ENCODE peak calls at places on chromosome 1, in seven cellular contexts. U, M, G, Y, C, B and O are unnamed samples.

GRCh38 chr1:116503535-116504307 is 67.1 kb downstream of the CD58 start:
- DNase-seq in U (peak), M (no peak), G (no peak), Y (peak), C (no peak), B (peak), O (no peak)

GRCh38 chr1:197776348-197777082 is 1.2 kb upstream of the DENND1B start:
- DNase-seq in U (peak), M (no peak), G (no peak), Y (no peak), C (peak), B (no peak), O (no peak)

GRCh38 chr1:15358565-15359133 is 51.0 kb upstream of the EFHD2 start:
- DNase-seq in U (no peak), M (no peak), G (no peak), Y (no peak), C (no peak), B (no peak), O (no peak)

GRCh38 chr1:67372136-67372535 is 58.1 kb downstream of the SERBP1 start:
- DNase-seq in U (no peak), M (no peak), G (no peak), Y (no peak), C (peak), B (no peak), O (no peak)

GRCh38 chr1:109272831-109273547 is 10.0 kb downstream of the PSRC1 start:
- DNase-seq in U (no peak), M (no peak), G (no peak), Y (no peak), C (no peak), B (no peak), O (no peak)

GRCh38 chr1:19476440-19477190 is 8.7 kb downstream of the CAPZB start:
- DNase-seq in U (peak), M (no peak), G (no peak), Y (no peak), C (peak), B (no peak), O (peak)

GRCh38 chr1:113191579-113192076 is 118.6 kb downstream of the LRIG2 start:
- DNase-seq in U (peak), M (no peak), G (no peak), Y (no peak), C (no peak), B (no peak), O (no peak)

GRCh38 chr1:91735266-91735845 is 150.6 kb downstream of the TGFBR3 start:
- DNase-seq in U (no peak), M (no peak), G (no peak), Y (no peak), C (no peak), B (no peak), O (no peak)

GRCh38 chr1:25609921-25610320 is 6.7 kb upstream of the MAN1C1 start:
- DNase-seq in U (peak), M (no peak), G (no peak), Y (peak), C (peak), B (no peak), O (no peak)

GRCh38 chr1:37761416-37762095 is 3.4 kb downstream of the EPHA10 start:
- DNase-seq in U (no peak), M (no peak), G (no peak), Y (peak), C (no peak), B (no peak), O (no peak)

GRCh38 chr1:9341301-9341845 is 48.7 kb downstream of the SPSB1 start:
- DNase-seq in U (no peak), M (no peak), G (no peak), Y (no peak), C (no peak), B (no peak), O (no peak)

GRCh38 chr1:168553680-168554553 is 10.1 kb upstream of the XCL2 start:
- DNase-seq in U (no peak), M (no peak), G (no peak), Y (no peak), C (no peak), B (no peak), O (no peak)

GRCh38 chr1:174971902-174972301 is 27.8 kb upstream of the CACYBP start:
- DNase-seq in U (no peak), M (no peak), G (no peak), Y (no peak), C (no peak), B (no peak), O (no peak)

GRCh38 chr1:151459331-151460046 is at the start of gene POGZ:
- DNase-seq in U (peak), M (peak), G (peak), Y (peak), C (peak), B (peak), O (peak)
- TF ChIP-seq POLR2A in U (peak), M (no peak), G (peak), Y (no peak), C (peak), B (no peak), O (peak)

DNA sequence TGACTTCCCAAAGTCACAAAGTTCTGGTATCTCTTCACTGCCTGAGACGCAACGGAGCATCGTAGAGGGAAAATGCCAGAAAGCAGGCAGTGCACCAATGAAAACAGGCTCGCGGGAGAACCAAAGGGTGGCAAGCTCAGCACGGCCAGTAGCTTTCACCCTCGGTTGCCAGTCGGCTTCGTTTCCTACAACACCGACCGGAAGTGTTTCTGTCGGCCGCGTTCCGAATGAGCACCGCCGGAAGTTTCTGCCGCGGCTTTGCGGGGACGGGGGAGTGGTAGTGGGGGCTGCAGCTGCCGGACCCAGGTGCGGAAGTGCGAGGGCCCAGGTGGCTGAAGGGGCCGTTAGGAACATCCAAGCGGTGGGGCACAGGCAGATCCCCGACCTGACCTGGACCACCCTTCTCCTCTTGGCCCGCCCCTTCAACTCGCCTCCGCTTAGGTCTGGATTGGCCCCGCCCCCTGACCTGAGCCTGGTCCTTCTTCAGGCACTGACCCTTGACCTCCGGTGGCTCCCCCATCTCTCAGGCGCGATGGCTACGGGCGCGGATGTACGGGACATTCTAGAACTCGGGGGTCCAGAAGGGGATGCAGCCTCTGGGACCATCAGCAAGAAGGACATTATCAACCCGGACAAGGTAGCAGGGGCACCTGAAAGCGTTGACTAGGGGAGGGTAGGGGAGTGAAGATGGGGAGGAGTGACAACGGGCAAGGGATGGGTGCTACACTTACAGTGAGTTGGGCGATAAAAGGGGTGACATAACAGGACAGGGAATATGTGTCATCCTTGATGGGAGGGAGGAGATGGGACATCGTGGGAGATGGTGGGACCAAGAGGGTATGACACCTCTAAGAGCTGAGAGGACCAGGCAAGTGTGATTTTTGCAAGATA is at the start of gene DMAP1:
- DNase-seq in U (peak), M (peak), G (peak), Y (peak), C (peak), B (peak), O (peak)
- TF ChIP-seq POLR2A in U (peak), M (no peak), G (peak), Y (no peak), C (no peak), B (peak), O (peak)

DNA sequence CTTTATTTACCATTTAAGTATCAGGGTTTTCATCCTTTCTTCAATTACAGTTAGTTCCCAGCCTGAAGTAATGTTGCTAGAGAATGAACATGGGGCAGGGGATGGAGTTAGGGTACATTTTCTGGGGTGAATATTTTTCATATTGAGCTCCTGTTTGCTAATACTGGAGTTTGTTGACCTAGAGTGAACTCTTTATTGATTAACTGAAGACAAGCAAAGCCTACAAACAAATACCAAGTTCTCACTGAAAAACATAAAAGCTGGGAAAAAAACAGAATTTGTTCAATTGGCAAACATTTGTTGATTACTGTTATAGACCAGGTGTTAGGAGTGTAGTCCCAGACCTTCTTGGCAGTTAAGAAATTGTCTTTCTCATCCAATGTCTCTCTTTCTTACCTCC is 28.2 kb upstream of the PIGV start:
- DNase-seq in U (no peak), M (no peak), G (no peak), Y (no peak), C (no peak), B (no peak), O (no peak)
- TF ChIP-seq POLR2A in U (no peak), M (no peak), G (no peak), Y (no peak), C (no peak), B (no peak), O (no peak)

GRCh38 chr1:87833158-87833557 is 504.5 kb downstream of the LMO4 start:
- DNase-seq in U (no peak), M (no peak), G (peak), Y (no peak), C (peak), B (peak), O (no peak)

GRCh38 chr1:87829360-87829759 is 500.7 kb downstream of the LMO4 start:
- DNase-seq in U (no peak), M (no peak), G (no peak), Y (no peak), C (no peak), B (no peak), O (no peak)

GRCh38 chr1:87834941-87835340 is 506.3 kb downstream of the LMO4 start:
- DNase-seq in U (no peak), M (no peak), G (no peak), Y (no peak), C (no peak), B (no peak), O (no peak)

GRCh38 chr1:87826639-87827345 is 498.1 kb downstream of the LMO4 start:
- DNase-seq in U (peak), M (no peak), G (peak), Y (peak), C (peak), B (peak), O (peak)

GRCh38 chr1:87830579-87830978 is 501.9 kb downstream of the LMO4 start:
- DNase-seq in U (no peak), M (no peak), G (no peak), Y (no peak), C (no peak), B (no peak), O (no peak)
- TF ChIP-seq POLR2A in U (no peak), M (no peak), G (no peak), Y (no peak), C (no peak), B (no peak), O (no peak)

DNA sequence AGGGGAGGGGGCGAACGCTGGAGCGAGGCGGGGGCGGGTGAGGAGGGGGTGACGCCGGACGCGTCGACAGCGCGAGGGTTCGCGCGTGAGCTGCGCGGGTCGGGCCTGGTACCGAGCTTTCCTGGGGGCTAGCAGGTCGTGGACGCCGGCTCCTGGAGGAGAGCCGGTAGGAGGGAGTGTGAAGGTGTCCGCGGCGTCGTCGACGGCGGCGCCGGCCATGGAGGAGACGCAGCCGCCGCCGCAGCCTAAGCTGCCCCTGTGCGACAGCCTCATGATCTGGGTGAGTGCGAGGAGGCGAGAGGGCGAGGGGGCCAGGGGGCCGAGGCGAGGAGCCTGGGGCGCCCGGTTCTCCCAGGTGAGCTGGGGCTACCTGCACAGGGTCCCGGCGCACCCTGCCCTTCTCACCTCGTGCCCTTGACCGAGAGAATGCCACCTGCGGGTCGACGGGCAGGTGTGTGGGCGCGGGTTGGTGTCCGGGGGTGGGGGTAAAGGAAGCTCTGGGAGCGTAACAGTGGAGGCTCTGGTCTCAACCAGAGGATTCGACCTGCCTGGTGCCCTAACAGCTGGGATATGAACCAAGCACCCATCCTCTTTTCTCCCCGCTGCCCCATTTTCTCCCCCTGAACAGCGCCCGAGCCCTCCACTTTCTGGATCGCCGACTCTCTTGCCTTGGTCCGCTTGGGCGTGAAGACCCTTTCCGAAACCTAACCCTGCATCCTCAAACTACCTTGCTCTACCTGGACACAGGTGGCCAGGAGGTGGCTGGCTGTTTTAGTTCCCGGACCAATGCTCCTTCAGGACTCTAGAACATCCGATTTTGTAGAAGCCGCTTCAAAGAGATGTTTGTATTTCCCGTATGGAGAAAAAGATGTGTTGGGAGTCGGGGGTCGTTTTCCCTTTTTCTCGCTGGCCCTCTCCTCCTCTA is at the start of gene HOOK1:
- DNase-seq in U (no peak), M (no peak), G (peak), Y (peak), C (no peak), B (no peak), O (peak)
- TF ChIP-seq POLR2A in U (no peak), M (no peak), G (no peak), Y (no peak), C (no peak), B (no peak), O (peak)

GRCh38 chr1:36384542-36385409 is 948 bp downstream of the STK40 start:
- DNase-seq in U (peak), M (peak), G (peak), Y (peak), C (no peak), B (peak), O (peak)

GRCh38 chr1:36386262-36387140 is 777 bp upstream of the STK40 start:
- DNase-seq in U (peak), M (peak), G (peak), Y (peak), C (peak), B (peak), O (peak)

GRCh38 chr1:36383240-36383639 is 2.5 kb downstream of the STK40 start:
- DNase-seq in U (no peak), M (no peak), G (no peak), Y (no peak), C (no peak), B (peak), O (no peak)

GRCh38 chr1:36387141-36387949 is 1.6 kb upstream of the STK40 start:
- DNase-seq in U (no peak), M (no peak), G (no peak), Y (no peak), C (peak), B (peak), O (no peak)

GRCh38 chr1:36385410-36386261 is at the start of gene STK40:
- DNase-seq in U (peak), M (peak), G (peak), Y (peak), C (peak), B (peak), O (peak)
- TF ChIP-seq POLR2A in U (no peak), M (no peak), G (peak), Y (peak), C (no peak), B (peak), O (peak)

GRCh38 chr1:28668956-28669719 is 554 bp downstream of the GMEB1 start:
- DNase-seq in U (peak), M (no peak), G (peak), Y (peak), C (peak), B (peak), O (peak)
- TF ChIP-seq POLR2A in U (peak), M (no peak), G (no peak), Y (no peak), C (peak), B (no peak), O (peak)